ENCODE peak calls at places on chromosomes 6 and 20, in four cellular contexts. One of them, this sample, is unnamed.
A peak's percentile ranks its signal among the peaks of the same experiment; 100 is the strongest.

GRCh38 chr6:70668499-70668812 is 773 bp downstream of the SMAP1 start:
- DNase-seq in BE2C: no peak
- DNase-seq in Peyer's patch: no peak
- DNase-seq in tibial artery: no peak
- DNase-seq in this sample: no peak

GRCh38 chr6:154513601-154514320 is 3.3 kb upstream of the CNKSR3 start:
- DNase-seq in BE2C: no peak
- DNase-seq in Peyer's patch: no peak
- DNase-seq in tibial artery: no peak
- DNase-seq in this sample: no peak

GRCh38 chr6:107110200-107110599 is 5.1 kb downstream of the BEND3 start:
- DNase-seq in Peyer's patch: no peak
- DNase-seq in tibial artery: no peak
- DNase-seq in BE2C: no peak
- DNase-seq in this sample: no peak

GRCh38 chr6:63403725-63404124 is 83.9 kb upstream of the LGSN start:
- DNase-seq in tibial artery: no peak
- DNase-seq in Peyer's patch: no peak
- DNase-seq in BE2C: no peak
- DNase-seq in this sample: no peak

GRCh38 chr20:58393299-58393698 is 4.3 kb downstream of the VAPB start:
- DNase-seq in BE2C: no peak
- DNase-seq in Peyer's patch: no peak
- DNase-seq in tibial artery: no peak
- DNase-seq in this sample: no peak

GRCh38 chr6:153024401-153025017 is 22.0 kb upstream of the MTRF1L start:
- DNase-seq in BE2C: peak; percentile 41
- DNase-seq in Peyer's patch: no peak
- DNase-seq in tibial artery: no peak
- DNase-seq in this sample: peak; percentile 7

GRCh38 chr6:74602206-74602605 is 603.6 kb downstream of the COL12A1 start:
- DNase-seq in BE2C: no peak
- DNase-seq in tibial artery: no peak
- DNase-seq in Peyer's patch: no peak
- DNase-seq in this sample: no peak

GRCh38 chr6:31877651-31878161 is 1.1 kb downstream of the SLC44A4 start:
- DNase-seq in BE2C: no peak
- DNase-seq in Peyer's patch: no peak
- DNase-seq in tibial artery: no peak
- DNase-seq in this sample: no peak

GRCh38 chr6:142872376-142872775 is 72.6 kb downstream of the HIVEP2 start:
- DNase-seq in BE2C: no peak
- DNase-seq in tibial artery: no peak
- DNase-seq in Peyer's patch: no peak
- DNase-seq in this sample: no peak

GRCh38 chr6:84428300-84428907 is 201.0 kb upstream of the CEP162 start:
- DNase-seq in tibial artery: peak; percentile 80
- DNase-seq in Peyer's patch: no peak
- DNase-seq in BE2C: peak; percentile 65
- DNase-seq in this sample: no peak

GRCh38 chr6:47130086-47130485 is 88.0 kb upstream of the ADGRF1 start:
- DNase-seq in BE2C: no peak
- DNase-seq in tibial artery: no peak
- DNase-seq in Peyer's patch: no peak
- DNase-seq in this sample: no peak

GRCh38 chr6:74554041-74554440 is 651.8 kb downstream of the COL12A1 start:
- DNase-seq in BE2C: no peak
- DNase-seq in Peyer's patch: no peak
- DNase-seq in tibial artery: no peak
- DNase-seq in this sample: no peak

GRCh38 chr6:113476937-113477839 is 380.0 kb upstream of the MARCKS start:
- DNase-seq in tibial artery: no peak
- DNase-seq in Peyer's patch: no peak
- DNase-seq in BE2C: no peak
- DNase-seq in this sample: no peak

GRCh38 chr6:87904041-87904440 is 143.6 kb upstream of the SPACA1 start:
- DNase-seq in tibial artery: no peak
- DNase-seq in Peyer's patch: no peak
- DNase-seq in BE2C: no peak
- DNase-seq in this sample: no peak

GRCh38 chr20:35791823-35792222 is 20.0 kb downstream of the PHF20 start:
- DNase-seq in Peyer's patch: no peak
- DNase-seq in BE2C: no peak
- DNase-seq in tibial artery: no peak
- DNase-seq in this sample: no peak

GRCh38 chr6:113854531-113855499 is 2.3 kb upstream of the MARCKS start:
- DNase-seq in BE2C: peak; percentile 96
- DNase-seq in Peyer's patch: peak; percentile 81
- DNase-seq in tibial artery: peak; percentile 82
- DNase-seq in this sample: no peak

GRCh38 chr6:81933089-81933488 is 180.6 kb upstream of the TENT5A start:
- DNase-seq in Peyer's patch: no peak
- DNase-seq in tibial artery: no peak
- DNase-seq in BE2C: no peak
- DNase-seq in this sample: no peak

GRCh38 chr6:104003803-104004516 is 855.8 kb downstream of the HACE1 start:
- DNase-seq in tibial artery: no peak
- DNase-seq in Peyer's patch: no peak
- DNase-seq in BE2C: no peak
- DNase-seq in this sample: no peak

GRCh38 chr20:51560550-51561307 is 18.2 kb upstream of the NFATC2 start:
- DNase-seq in Peyer's patch: no peak
- DNase-seq in tibial artery: no peak
- DNase-seq in BE2C: no peak
- DNase-seq in this sample: no peak
- H3K27me3 ChIP-seq in Peyer's patch: no peaks in the 10 kb centered on the region
- H3K27me3 ChIP-seq in tibial artery: peaks cover 12% of the 10 kb centered on the region
- H3K27me3 ChIP-seq in BE2C: peaks cover 55% of the 10 kb centered on the region
- H3K27me3 ChIP-seq in this sample: peaks cover 69% of the 10 kb centered on the region

DNA sequence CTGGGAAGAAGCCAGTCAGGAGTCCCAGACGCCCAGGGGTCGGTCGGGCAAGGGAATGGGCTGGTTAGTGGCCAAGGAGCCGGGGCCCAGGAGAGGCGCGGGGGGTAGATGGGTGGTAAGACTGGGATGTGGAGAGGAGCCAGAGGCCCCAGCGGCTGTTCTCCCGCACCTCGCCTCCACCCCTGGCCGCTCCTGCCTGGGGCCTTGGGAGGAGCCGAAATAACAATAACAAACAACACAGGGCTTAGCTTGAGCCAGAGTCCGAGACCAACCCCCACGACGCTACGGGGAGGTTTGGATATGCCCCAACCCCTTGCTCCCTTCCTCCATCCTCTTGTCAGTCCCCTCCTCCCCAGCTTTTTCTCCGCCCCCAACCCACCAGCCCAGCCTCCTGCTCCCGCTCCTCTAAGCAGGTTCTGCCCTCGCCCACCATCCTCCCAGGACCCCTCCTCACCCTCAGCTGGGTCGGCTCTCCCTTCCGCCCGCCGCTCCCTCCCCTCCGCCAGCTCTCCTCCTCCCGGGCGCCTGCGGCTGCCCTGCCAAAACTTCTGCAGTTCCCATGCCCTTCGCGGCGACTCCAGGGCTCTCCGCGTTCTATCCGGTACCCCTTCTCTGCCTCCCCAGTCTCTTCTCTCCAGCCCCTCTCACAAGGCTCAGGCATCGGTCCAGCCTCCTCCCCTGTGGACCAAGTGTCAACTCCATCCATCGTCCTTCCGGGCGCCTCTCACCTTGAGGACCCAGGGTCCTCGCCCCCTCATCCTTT is 1.1 kb downstream of the RNF39 start:
- DNase-seq in tibial artery: no peak
- DNase-seq in BE2C: no peak
- DNase-seq in Peyer's patch: no peak
- DNase-seq in this sample: no peak
- H3K27me3 ChIP-seq in tibial artery: peaks cover 70% of the 10 kb centered on the region
- H3K27me3 ChIP-seq in BE2C: peaks cover 60% of the 10 kb centered on the region
- H3K27me3 ChIP-seq in Peyer's patch: no peaks in the 10 kb centered on the region
- H3K27me3 ChIP-seq in this sample: peaks cover 35% of the 10 kb centered on the region

GRCh38 chr6:16238658-16239089 is 287 bp downstream of the GMPR start:
- DNase-seq in BE2C: no peak
- DNase-seq in Peyer's patch: peak; percentile 18
- DNase-seq in tibial artery: no peak
- DNase-seq in this sample: no peak

GRCh38 chr6:16241321-16241689 is 2.9 kb downstream of the GMPR start:
- DNase-seq in BE2C: no peak
- DNase-seq in Peyer's patch: no peak
- DNase-seq in tibial artery: no peak
- DNase-seq in this sample: no peak

GRCh38 chr6:16239798-16240123 is 1.4 kb downstream of the GMPR start:
- DNase-seq in tibial artery: no peak
- DNase-seq in Peyer's patch: peak; percentile 20
- DNase-seq in BE2C: no peak
- DNase-seq in this sample: no peak

GRCh38 chr6:16239090-16239797 is 857 bp downstream of the GMPR start:
- DNase-seq in BE2C: peak; percentile 51
- DNase-seq in tibial artery: peak; percentile 91
- DNase-seq in Peyer's patch: no peak
- DNase-seq in this sample: no peak

DNA sequence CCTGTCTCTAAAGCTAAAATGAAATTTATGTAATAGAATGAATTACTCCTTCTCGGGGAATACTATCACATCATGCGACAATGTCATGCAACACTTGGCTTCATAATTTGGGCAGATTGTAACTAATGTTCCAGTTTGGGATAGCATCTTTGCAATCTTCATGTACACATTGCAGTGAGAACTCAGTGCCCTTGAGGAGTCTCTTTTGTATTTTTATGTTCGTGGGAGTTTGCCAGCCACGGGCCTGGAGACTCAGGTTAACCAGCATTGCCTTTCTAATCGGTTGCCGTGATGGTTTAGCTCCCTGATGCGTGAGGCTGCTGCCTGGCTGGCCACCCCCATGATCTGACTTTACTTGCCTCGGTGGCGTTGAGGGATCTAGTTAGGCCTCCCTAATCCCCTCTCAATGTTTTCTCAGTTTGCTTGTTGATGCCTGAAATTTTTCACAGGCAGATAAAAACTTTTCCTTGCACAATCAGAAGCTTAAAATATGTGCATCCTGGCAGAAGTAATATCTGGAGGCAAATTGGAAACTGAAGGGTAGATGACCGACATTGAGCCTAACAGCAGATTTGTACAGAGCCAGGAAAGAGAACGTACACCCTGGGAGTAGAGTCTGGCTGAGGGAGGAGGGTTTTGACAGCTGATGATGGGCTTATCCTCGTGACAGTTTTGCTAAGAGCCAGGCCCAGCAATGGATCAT is 2.4 kb downstream of the GMPR start:
- DNase-seq in BE2C: no peak
- DNase-seq in Peyer's patch: no peak
- DNase-seq in tibial artery: no peak
- DNase-seq in this sample: no peak
- H3K27me3 ChIP-seq in BE2C: peaks cover 9% of the 10 kb centered on the region
- H3K27me3 ChIP-seq in Peyer's patch: no peaks in the 10 kb centered on the region
- H3K27me3 ChIP-seq in tibial artery: no peaks in the 10 kb centered on the region
- H3K27me3 ChIP-seq in this sample: peaks cover under 1% of the 10 kb centered on the region

GRCh38 chr20:25056601-25057233 is 1.2 kb downstream of the ACSS1 start:
- DNase-seq in BE2C: no peak
- DNase-seq in tibial artery: no peak
- DNase-seq in Peyer's patch: no peak
- DNase-seq in this sample: no peak
- H3K27me3 ChIP-seq in BE2C: peaks cover 75% of the 10 kb centered on the region
- H3K27me3 ChIP-seq in tibial artery: no peaks in the 10 kb centered on the region
- H3K27me3 ChIP-seq in Peyer's patch: no peaks in the 10 kb centered on the region
- H3K27me3 ChIP-seq in this sample: no peaks in the 10 kb centered on the region

DNA sequence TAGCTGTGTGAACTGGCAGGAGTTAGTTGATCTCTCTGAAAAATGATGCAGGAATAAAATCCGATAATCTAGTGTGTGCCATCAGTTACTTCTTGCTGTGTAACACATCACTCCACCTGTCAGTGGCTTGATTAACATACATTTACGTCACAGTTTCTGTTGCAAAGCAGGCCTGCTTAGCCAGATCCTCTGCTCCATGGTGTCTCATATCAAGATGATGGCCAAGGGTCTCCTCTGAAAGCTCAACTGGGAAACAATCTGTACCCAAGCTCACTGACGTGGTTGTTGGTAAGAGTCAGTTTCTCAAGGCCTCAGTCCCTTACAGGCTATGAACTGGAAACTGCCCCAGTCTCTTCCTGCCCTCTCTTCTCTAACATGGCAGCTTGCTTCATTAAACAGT is 51.8 kb downstream of the FOXA2 start:
- DNase-seq in BE2C: no peak
- DNase-seq in tibial artery: no peak
- DNase-seq in Peyer's patch: no peak
- DNase-seq in this sample: no peak
- H3K27me3 ChIP-seq in BE2C: no peaks in the 10 kb centered on the region
- H3K27me3 ChIP-seq in tibial artery: peaks cover 3% of the 10 kb centered on the region
- H3K27me3 ChIP-seq in Peyer's patch: no peaks in the 10 kb centered on the region
- H3K27me3 ChIP-seq in this sample: no peaks in the 10 kb centered on the region

GRCh38 chr6:3591970-3592369 is 135.1 kb upstream of the SLC22A23 start:
- DNase-seq in Peyer's patch: no peak
- DNase-seq in BE2C: no peak
- DNase-seq in tibial artery: no peak
- DNase-seq in this sample: no peak

GRCh38 chr6:3594196-3594595 is 137.3 kb upstream of the SLC22A23 start:
- DNase-seq in Peyer's patch: no peak
- DNase-seq in tibial artery: no peak
- DNase-seq in BE2C: no peak
- DNase-seq in this sample: no peak

GRCh38 chr6:3592371-3592941 is 135.6 kb upstream of the SLC22A23 start:
- DNase-seq in tibial artery: no peak
- DNase-seq in Peyer's patch: no peak
- DNase-seq in BE2C: no peak
- DNase-seq in this sample: no peak

GRCh38 chr6:3593161-3593560 is 136.3 kb upstream of the SLC22A23 start:
- DNase-seq in tibial artery: no peak
- DNase-seq in Peyer's patch: no peak
- DNase-seq in BE2C: no peak
- DNase-seq in this sample: no peak

DNA sequence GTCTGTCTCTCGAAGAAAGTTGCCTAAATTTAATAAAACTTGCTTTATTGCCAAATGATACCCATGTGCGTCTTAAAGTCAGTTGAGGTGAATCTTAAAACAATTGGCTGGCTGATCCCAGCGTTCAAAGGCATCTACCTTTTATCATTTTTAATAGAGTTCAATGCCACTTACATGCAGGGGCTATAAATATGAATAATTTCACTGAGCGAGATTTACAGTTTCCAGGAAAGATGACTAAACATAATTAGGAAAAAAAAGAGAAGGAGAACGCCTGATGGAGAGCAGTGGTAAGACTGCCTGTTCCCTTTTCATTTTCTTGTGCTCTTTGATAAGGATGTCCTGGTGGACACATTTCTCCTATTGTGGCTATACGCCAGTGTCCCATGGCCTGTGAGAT is 139.9 kb upstream of the SLC22A23 start:
- DNase-seq in BE2C: no peak
- DNase-seq in Peyer's patch: no peak
- DNase-seq in tibial artery: no peak
- DNase-seq in this sample: no peak
- H3K27me3 ChIP-seq in BE2C: peaks cover 7% of the 10 kb centered on the region
- H3K27me3 ChIP-seq in Peyer's patch: no peaks in the 10 kb centered on the region
- H3K27me3 ChIP-seq in tibial artery: no peaks in the 10 kb centered on the region
- H3K27me3 ChIP-seq in this sample: no peaks in the 10 kb centered on the region

GRCh38 chr6:68636710-68637470 is 1.8 kb downstream of the ADGRB3 start:
- DNase-seq in BE2C: no peak
- DNase-seq in tibial artery: no peak
- DNase-seq in Peyer's patch: no peak
- DNase-seq in this sample: no peak
- H3K27me3 ChIP-seq in BE2C: no peaks in the 10 kb centered on the region
- H3K27me3 ChIP-seq in tibial artery: no peaks in the 10 kb centered on the region
- H3K27me3 ChIP-seq in Peyer's patch: no peaks in the 10 kb centered on the region
- H3K27me3 ChIP-seq in this sample: peaks cover 37% of the 10 kb centered on the region

This sample was measured in CD4-positive, alpha-beta T cell.